ENCODE peak calls at places on chromosomes 12 and 14, in four cellular contexts. L is nephron progenitor cell, H is neural crest cell, P is NCI-H2107. B is an unnamed sample.

GRCh38 chr12:79932393-79932792 is 2.5 kb downstream of the PPP1R12A start:
- DNase-seq in P (no peak), L (no peak), H (no peak), B (no peak)

GRCh38 chr14:101719045-101719645 is 42.4 kb upstream of the PPP2R5C start:
- DNase-seq in H (no peak), P (no peak), L (no peak), B (no peak)

GRCh38 chr12:57219205-57219992 is 2.8 kb downstream of the NXPH4 start:
- DNase-seq in P (no peak), L (no peak), H (no peak), B (no peak)

GRCh38 chr12:8698830-8699330 is 1.1 kb downstream of the RIMKLB start:
- DNase-seq in L (no peak), P (no peak), H (no peak), B (no peak)

GRCh38 chr14:51879170-51879569 is 18.8 kb downstream of the GNG2 start:
- DNase-seq in H (no peak), P (no peak), L (no peak), B (no peak)

GRCh38 chr12:109458086-109458485 is 19.0 kb downstream of the KCTD10 start:
- DNase-seq in L (no peak), P (no peak), H (no peak), B (no peak)

GRCh38 chr12:39012870-39013269 is 107.5 kb upstream of the CPNE8 start:
- DNase-seq in P (no peak), H (no peak), L (no peak), B (no peak)

GRCh38 chr12:120914794-120915193 is 10.6 kb upstream of the SPPL3 start:
- DNase-seq in P (no peak), H (no peak), L (no peak), B (no peak)

GRCh38 chr14:53022593-53022992 is 71.7 kb upstream of the FERMT2 start:
- DNase-seq in L (no peak), P (no peak), H (no peak), B (no peak)

GRCh38 chr12:124680863-124681778 is 113.7 kb upstream of the NCOR2 start:
- DNase-seq in L (no peak), P (no peak), H (peak), B (no peak)

GRCh38 chr12:128920468-128920867 is 67.2 kb downstream of the GLT1D1 start:
- DNase-seq in P (no peak), L (no peak), H (no peak), B (no peak)

GRCh38 chr14:59897757-59898383 is 22.1 kb upstream of the LRRC9 start:
- DNase-seq in H (peak), P (peak), L (peak), B (no peak)

GRCh38 chr14:100540141-100540925 is 46.9 kb downstream of the BEGAIN start:
- DNase-seq in H (peak), P (no peak), L (peak), B (no peak)

GRCh38 chr14:68607081-68607851 is 185.6 kb downstream of the ZFP36L1 start:
- DNase-seq in P (no peak), H (no peak), L (peak), B (no peak)

GRCh38 chr12:51886021-51886710 is 1.7 kb upstream of the ANKRD33 start:
- DNase-seq in P (no peak), L (no peak), H (no peak), B (peak)

GRCh38 chr12:100741084-100741711 is 53.4 kb upstream of the ANO4 start:
- DNase-seq in L (no peak), H (no peak), P (no peak), B (peak)

GRCh38 chr12:52200086-52200782 is 8.4 kb upstream of the KRT80 start:
- DNase-seq in H (no peak), P (no peak), L (peak), B (no peak)

GRCh38 chr14:75339059-75339458 is 60.4 kb downstream of the FOS start:
- DNase-seq in H (no peak), P (no peak), L (no peak), B (no peak)

GRCh38 chr12:132921685-132922084 is 34.3 kb upstream of the CHFR start:
- DNase-seq in H (no peak), P (no peak), L (no peak), B (no peak)

GRCh38 chr12:96414637-96415036 is 14.4 kb upstream of the CDK17 start:
- DNase-seq in P (no peak), H (no peak), L (no peak), B (no peak)

GRCh38 chr12:28424965-28425364 is 234.7 kb downstream of the CCDC91 start:
- DNase-seq in L (no peak), P (no peak), H (no peak), B (no peak)

GRCh38 chr12:12723147-12723680 is 6.0 kb downstream of the CDKN1B start:
- DNase-seq in P (no peak), H (no peak), L (no peak), B (peak)

GRCh38 chr12:131452444-131452860 is 258.4 kb upstream of the SFSWAP start:
- DNase-seq in H (peak), P (no peak), L (peak), B (no peak)

GRCh38 chr14:57182760-57183503 is 85.8 kb downstream of the EXOC5 start:
- DNase-seq in H (no peak), L (peak), P (peak), B (no peak)

GRCh38 chr12:51536159-51536558 is 54.9 kb upstream of the SCN8A start:
- DNase-seq in P (no peak), L (no peak), H (no peak), B (no peak)

GRCh38 chr14:59507063-59507751 is 22.9 kb downstream of the JKAMP start:
- DNase-seq in P (peak), L (peak), H (peak), B (peak)